ENCODE peak calls at places on chromosomes 11 and 22, in four cellular contexts. A, O, M and E are unnamed samples.

GRCh38 chr22:50473855-50474671 is 772 bp downstream of the SBF1 start:
- DNase-seq in A (no peak), M (peak; percentile 58), O (peak; percentile 48), E (peak; percentile 54)

GRCh38 chr11:68841718-68842426 is at the start of gene CPT1A:
- DNase-seq in A (peak; percentile 31), M (peak; percentile 66), O (peak; percentile 91), E (peak; percentile 69)

GRCh38 chr11:35662061-35662648 is 420 bp upstream of the TRIM44 start:
- DNase-seq in A (peak; percentile 47), M (peak; percentile 51), O (peak; percentile 51), E (no peak)

GRCh38 chr11:44941286-44942021 is 9.2 kb downstream of the TP53I11 start:
- DNase-seq in M (no peak), O (no peak), A (no peak), E (no peak)

GRCh38 chr11:30487200-30487898 is 98.8 kb downstream of the MPPED2 start:
- DNase-seq in M (peak; percentile 52), O (no peak), A (no peak), E (no peak)

GRCh38 chr11:46491661-46492331 is 100.2 kb upstream of the CHRM4 start:
- DNase-seq in A (no peak), O (no peak), M (no peak), E (no peak)

GRCh38 chr11:45025716-45026492 is 75.2 kb upstream of the TP53I11 start:
- DNase-seq in A (no peak), O (peak; percentile 90), M (no peak), E (peak; percentile 71)

GRCh38 chr11:134584001-134584561 is 172.0 kb upstream of the B3GAT1 start:
- DNase-seq in A (no peak), O (no peak), M (no peak), E (no peak)

GRCh38 chr11:1038361-1038760 is 1.8 kb upstream of the MUC6 start:
- DNase-seq in M (no peak), A (no peak), O (no peak), E (no peak)

GRCh38 chr11:113997473-113997872 is 22.6 kb downstream of the HTR3A start:
- DNase-seq in A (no peak), M (no peak), O (no peak), E (no peak)

GRCh38 chr22:22884010-22884887 is 3.4 kb upstream of the IGLL5 start:
- DNase-seq in M (peak; percentile 75), A (peak; percentile 18), O (no peak), E (peak; percentile 75)

GRCh38 chr11:124934862-124935547 is 842 bp downstream of the HEPACAM start:
- DNase-seq in M (peak; percentile 73), A (no peak), O (no peak), E (peak; percentile 63)

GRCh38 chr11:132114185-132114584 is 743.8 kb downstream of the NTM start:
- DNase-seq in A (peak; percentile 79), M (peak; percentile 50), O (peak; percentile 35), E (peak; percentile 48)

GRCh38 chr11:130160460-130161090 is 993 bp downstream of the ST14 start:
- DNase-seq in O (no peak), M (no peak), A (peak; percentile 29), E (no peak)

GRCh38 chr22:42069801-42070516 is 653 bp downstream of the NAGA start:
- DNase-seq in O (no peak), A (no peak), M (no peak), E (no peak)

GRCh38 chr11:19962795-19963163 is 197.5 kb downstream of the DBX1 start:
- DNase-seq in M (peak; percentile 67), A (no peak), O (no peak), E (peak; percentile 70)